ENCODE peak calls at places on chromosomes 5 and 9, in four cellular contexts. One of them, this sample, is unnamed.

GRCh38 chr9:130629443-130630090 is 34.8 kb upstream of the PRDM12 start:
- DNase-seq in HCT116: no peak
- DNase-seq in H1: no peak
- DNase-seq in HepG2: no peak
- DNase-seq in this sample: no peak

GRCh38 chr5:152303841-152304240 is 101.2 kb downstream of the NMUR2 start:
- DNase-seq in HCT116: no peak
- DNase-seq in H1: no peak
- DNase-seq in HepG2: no peak
- DNase-seq in this sample: no peak

GRCh38 chr5:150651924-150652688 is 8.9 kb upstream of the MYOZ3 start:
- DNase-seq in HCT116: no peak
- DNase-seq in H1: no peak
- DNase-seq in HepG2: no peak
- DNase-seq in this sample: no peak

GRCh38 chr9:22469928-22470544 is 23.4 kb downstream of the DMRTA1 start:
- DNase-seq in HCT116: peak
- DNase-seq in H1: peak
- DNase-seq in HepG2: peak
- DNase-seq in this sample: peak

GRCh38 chr9:41229408-41230401 is 40.6 kb upstream of the ZNG1F start:
- DNase-seq in HCT116: no peak
- DNase-seq in H1: no peak
- DNase-seq in HepG2: peak
- DNase-seq in this sample: peak

GRCh38 chr5:5573798-5574380 is 151.4 kb downstream of the ICE1 start:
- DNase-seq in HCT116: no peak
- DNase-seq in H1: no peak
- DNase-seq in HepG2: no peak
- DNase-seq in this sample: no peak

GRCh38 chr5:154273028-154273617 is 82.6 kb downstream of the GALNT10 start:
- DNase-seq in HCT116: no peak
- DNase-seq in H1: no peak
- DNase-seq in HepG2: no peak
- DNase-seq in this sample: no peak

GRCh38 chr9:138075496-138075895 is 197.9 kb downstream of the CACNA1B start:
- DNase-seq in HCT116: no peak
- DNase-seq in H1: peak
- DNase-seq in HepG2: no peak
- DNase-seq in this sample: no peak

GRCh38 chr9:98182069-98182820 is 10.2 kb downstream of the CORO2A start:
- DNase-seq in HCT116: no peak
- DNase-seq in H1: no peak
- DNase-seq in HepG2: no peak
- DNase-seq in this sample: no peak

GRCh38 chr9:105248691-105249090 is 4.2 kb downstream of the SLC44A1 start:
- DNase-seq in HCT116: no peak
- DNase-seq in H1: no peak
- DNase-seq in HepG2: no peak
- DNase-seq in this sample: no peak

GRCh38 chr5:145991044-145991575 is 54.7 kb downstream of the SH3RF2 start:
- DNase-seq in HCT116: no peak
- DNase-seq in H1: no peak
- DNase-seq in HepG2: no peak
- DNase-seq in this sample: no peak

GRCh38 chr5:91180506-91180905 is 202.6 kb downstream of the ARRDC3 start:
- DNase-seq in HCT116: no peak
- DNase-seq in H1: no peak
- DNase-seq in HepG2: no peak
- DNase-seq in this sample: no peak

GRCh38 chr9:37683531-37684371 is 33.0 kb downstream of the FRMPD1 start:
- DNase-seq in HCT116: no peak
- DNase-seq in H1: no peak
- DNase-seq in HepG2: no peak
- DNase-seq in this sample: no peak

GRCh38 chr5:112576298-112576925 is 157.3 kb upstream of the EPB41L4A start:
- DNase-seq in HCT116: no peak
- DNase-seq in H1: no peak
- DNase-seq in HepG2: no peak
- DNase-seq in this sample: no peak

GRCh38 chr9:113151696-113152630 is 1.2 kb downstream of the SLC31A2 start:
- DNase-seq in HCT116: no peak
- DNase-seq in H1: no peak
- DNase-seq in HepG2: no peak
- DNase-seq in this sample: no peak

GRCh38 chr5:179732412-179732917 is at the start of gene MAML1:
- DNase-seq in HCT116: peak
- DNase-seq in H1: peak
- DNase-seq in HepG2: peak
- DNase-seq in this sample: peak

GRCh38 chr5:68252678-68253520 is 37.3 kb downstream of the PIK3R1 start:
- DNase-seq in HCT116: peak
- DNase-seq in H1: peak
- DNase-seq in HepG2: peak
- DNase-seq in this sample: no peak

GRCh38 chr5:179312557-179313235 is 32.6 kb downstream of the ADAMTS2 start:
- DNase-seq in HCT116: no peak
- DNase-seq in H1: no peak
- DNase-seq in HepG2: no peak
- DNase-seq in this sample: no peak

GRCh38 chr5:74357827-74358226 is 282.7 kb downstream of the ENC1 start:
- DNase-seq in HCT116: no peak
- DNase-seq in H1: no peak
- DNase-seq in HepG2: no peak
- DNase-seq in this sample: no peak

GRCh38 chr9:115411516-115411915 is 293.6 kb upstream of the TNC start:
- DNase-seq in HCT116: no peak
- DNase-seq in H1: no peak
- DNase-seq in HepG2: no peak
- DNase-seq in this sample: no peak

GRCh38 chr9:81716409-81716808 is 27.1 kb upstream of the TLE1 start:
- DNase-seq in HCT116: no peak
- DNase-seq in H1: no peak
- DNase-seq in HepG2: no peak
- DNase-seq in this sample: no peak

GRCh38 chr9:125521462-125522327 is 185.3 kb downstream of the MAPKAP1 start:
- DNase-seq in HCT116: peak
- DNase-seq in H1: no peak
- DNase-seq in HepG2: peak
- DNase-seq in this sample: no peak

GRCh38 chr5:168793844-168794837 is 215.0 kb upstream of the PANK3 start:
- DNase-seq in HCT116: no peak
- DNase-seq in H1: no peak
- DNase-seq in HepG2: peak
- DNase-seq in this sample: no peak

GRCh38 chr9:99911600-99911999 is 5.1 kb downstream of the STX17 start:
- DNase-seq in HCT116: no peak
- DNase-seq in H1: no peak
- DNase-seq in HepG2: no peak
- DNase-seq in this sample: no peak

DNA sequence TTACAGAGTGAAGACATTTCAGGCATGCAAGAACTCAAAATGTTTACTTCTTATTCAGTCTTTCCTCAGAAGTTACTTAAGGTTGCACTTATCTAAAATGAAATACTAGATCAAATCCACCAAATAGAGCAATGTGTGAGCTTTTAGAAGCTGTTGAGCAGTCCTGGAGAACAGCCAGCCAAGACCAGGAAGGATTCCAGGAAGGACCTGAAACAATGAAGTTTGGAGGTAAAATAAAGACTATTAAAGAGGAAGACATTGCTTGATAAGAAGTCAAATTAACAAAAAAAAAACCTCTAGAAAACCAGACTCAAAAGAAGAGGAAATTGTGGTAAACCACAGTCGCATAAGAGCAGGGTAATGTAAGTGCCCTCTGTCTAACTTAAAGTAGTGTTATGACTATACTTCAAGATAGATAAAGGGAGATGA is 156.2 kb upstream of the S1PR3 start:
- DNase-seq in HCT116: no peak
- DNase-seq in H1: no peak
- DNase-seq in HepG2: no peak
- DNase-seq in this sample: peak
- TF ChIP-seq SIN3A in HCT116: no peak
- TF ChIP-seq SIN3A in H1: no peak
- TF ChIP-seq SIN3A in HepG2: no peak
- TF ChIP-seq SIN3A in this sample: no peak

GRCh38 chr5:109987970-109988369 is 298.2 kb downstream of the MAN2A1 start:
- DNase-seq in HCT116: no peak
- DNase-seq in H1: no peak
- DNase-seq in HepG2: no peak
- DNase-seq in this sample: no peak

GRCh38 chr5:109989161-109989560 is 299.4 kb downstream of the MAN2A1 start:
- DNase-seq in HCT116: no peak
- DNase-seq in H1: no peak
- DNase-seq in HepG2: peak
- DNase-seq in this sample: no peak

GRCh38 chr5:109986726-109987125 is 297.0 kb downstream of the MAN2A1 start:
- DNase-seq in HCT116: no peak
- DNase-seq in H1: no peak
- DNase-seq in HepG2: peak
- DNase-seq in this sample: no peak

GRCh38 chr5:109989994-109990722 is 300.4 kb downstream of the MAN2A1 start:
- DNase-seq in HCT116: no peak
- DNase-seq in H1: no peak
- DNase-seq in HepG2: peak
- DNase-seq in this sample: no peak

DNA sequence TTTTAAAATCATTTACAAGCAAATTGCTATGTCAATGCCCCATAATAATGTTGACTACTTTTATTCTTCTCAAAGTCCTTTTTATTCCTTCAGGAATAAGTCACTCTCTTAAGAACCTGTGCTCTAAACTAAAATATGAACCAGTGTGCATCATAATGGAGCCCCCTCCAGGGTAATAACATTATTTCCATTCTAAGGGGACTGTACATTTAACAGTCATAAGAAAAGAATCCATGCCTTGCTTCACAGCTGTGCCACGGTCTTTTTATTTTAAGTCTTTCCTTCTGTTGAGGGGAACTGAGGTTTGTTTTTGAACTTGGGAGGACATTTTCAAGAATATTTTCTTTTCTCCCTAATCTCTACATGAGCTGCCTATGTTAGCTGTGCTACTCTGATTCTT is 297.6 kb downstream of the MAN2A1 start:
- DNase-seq in HCT116: no peak
- DNase-seq in H1: no peak
- DNase-seq in HepG2: no peak
- DNase-seq in this sample: no peak
- TF ChIP-seq SP1 in HCT116: no peak
- TF ChIP-seq SP1 in H1: no peak
- TF ChIP-seq SP1 in HepG2: no peak
- TF ChIP-seq SP1 in this sample: no peak

GRCh38 chr5:32222723-32223470 is 48.8 kb upstream of the GOLPH3 start:
- DNase-seq in HCT116: no peak
- DNase-seq in H1: no peak
- DNase-seq in HepG2: no peak
- DNase-seq in this sample: no peak
- TF ChIP-seq SIN3A in HCT116: no peak
- TF ChIP-seq SIN3A in H1: no peak
- TF ChIP-seq SIN3A in HepG2: no peak
- TF ChIP-seq SIN3A in this sample: no peak

GRCh38 chr9:8648271-8648670 is 848.7 kb upstream of the DMAC1 start:
- DNase-seq in HCT116: no peak
- DNase-seq in H1: no peak
- DNase-seq in HepG2: no peak
- DNase-seq in this sample: no peak
- TF ChIP-seq SP1 in HCT116: no peak
- TF ChIP-seq SP1 in H1: no peak
- TF ChIP-seq SP1 in HepG2: no peak
- TF ChIP-seq SP1 in this sample: no peak

DNA sequence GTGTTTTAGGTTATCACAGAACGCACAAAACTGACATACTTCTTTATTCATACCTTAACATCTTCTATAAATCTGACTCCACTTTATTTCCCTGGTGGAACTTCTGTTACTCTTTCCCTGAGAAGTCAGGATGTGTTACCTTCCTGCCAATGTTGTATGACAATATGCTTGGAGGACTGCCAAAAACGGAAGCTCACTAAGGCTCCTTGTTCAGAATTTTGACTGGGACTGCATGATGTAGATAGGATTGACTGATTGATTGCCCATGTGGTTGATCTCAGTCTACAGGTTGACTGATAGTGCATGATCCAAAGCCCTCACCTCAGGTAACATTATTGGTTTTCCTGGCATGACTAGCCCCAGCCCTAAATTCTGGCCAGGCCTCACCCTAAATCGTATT is 319.4 kb downstream of the TLR4 start:
- DNase-seq in HCT116: no peak
- DNase-seq in H1: no peak
- DNase-seq in HepG2: no peak
- DNase-seq in this sample: no peak
- TF ChIP-seq SIN3A in HCT116: no peak
- TF ChIP-seq SIN3A in H1: no peak
- TF ChIP-seq SIN3A in HepG2: no peak
- TF ChIP-seq SIN3A in this sample: no peak

GRCh38 chr9:94812343-94812742 is 85.8 kb downstream of the AOPEP start:
- DNase-seq in HCT116: no peak
- DNase-seq in H1: no peak
- DNase-seq in HepG2: no peak
- DNase-seq in this sample: no peak
- TF ChIP-seq SP1 in HCT116: no peak
- TF ChIP-seq SP1 in H1: no peak
- TF ChIP-seq SP1 in HepG2: no peak
- TF ChIP-seq SP1 in this sample: no peak

GRCh38 chr5:79436821-79437220 is 77.1 kb downstream of the HOMER1 start:
- DNase-seq in HCT116: no peak
- DNase-seq in H1: no peak
- DNase-seq in HepG2: no peak
- DNase-seq in this sample: no peak
- TF ChIP-seq SIN3A in HCT116: no peak
- TF ChIP-seq SIN3A in H1: no peak
- TF ChIP-seq SIN3A in HepG2: no peak
- TF ChIP-seq SIN3A in this sample: no peak

GRCh38 chr5:128637031-128637430 is 99.0 kb upstream of the FBN2 start:
- DNase-seq in HCT116: no peak
- DNase-seq in H1: no peak
- DNase-seq in HepG2: no peak
- DNase-seq in this sample: no peak
- TF ChIP-seq SP1 in HCT116: no peak
- TF ChIP-seq SP1 in H1: no peak
- TF ChIP-seq SP1 in HepG2: no peak
- TF ChIP-seq SP1 in this sample: no peak